ENCODE peak calls at places on chromosomes 2 and 18, in four cellular contexts. C is activated T-cell treated with anti-CD3 and anti-CD28 coated beads, Interleukin-2, amount 50 U/mL, for 4 hours; G is stimulated activated naive CD8-positive, alpha-beta T cell treated with anti-CD3 and anti-CD28 coated beads, Interleukin-15, Interleukin-2, amounts not matched to agents 100 U/mL and 50 U/mL, for 24 hours; B is right cardiac atrium. N is an unnamed sample.

GRCh38 chr2:25279091-25279651 is 62.6 kb downstream of the DNMT3A start:
- ATAC-seq in B (peak; percentile 58), G (no peak), C (no peak), N (no peak)

GRCh38 chr2:46352621-46353020 is 55.4 kb downstream of the EPAS1 start:
- ATAC-seq in B (peak; percentile 54), G (no peak), C (no peak), N (no peak)

GRCh38 chr18:25876334-25876979 is 214.0 kb downstream of the SS18 start:
- ATAC-seq in C (no peak), G (no peak), B (no peak), N (no peak)

GRCh38 chr2:20496942-20497341 is 50.1 kb downstream of the RHOB start:
- ATAC-seq in G (no peak), C (no peak), B (peak; percentile 22), N (no peak)

GRCh38 chr2:9336209-9336533 is 87.2 kb downstream of the ITGB1BP1 start:
- ATAC-seq in B (no peak), G (peak; percentile 59), C (peak; percentile 80), N (peak; percentile 49)

GRCh38 chr18:11047817-11048216 is 101.6 kb downstream of the PIEZO2 start:
- ATAC-seq in G (no peak), C (no peak), B (no peak), N (no peak)

GRCh38 chr2:44528595-44528994 is 166.8 kb downstream of the CAMKMT start:
- ATAC-seq in C (no peak), G (no peak), B (no peak), N (no peak)

GRCh38 chr2:160315337-160315736 is 115.3 kb upstream of the ITGB6 start:
- ATAC-seq in C (no peak), G (no peak), B (no peak), N (no peak)

GRCh38 chr18:74370163-74370562 is 54.5 kb downstream of the C18orf63 start:
- ATAC-seq in G (peak; percentile 35), C (no peak), B (no peak), N (peak; percentile 44)

GRCh38 chr2:239688098-239688497 is 287.3 kb upstream of the HDAC4 start:
- ATAC-seq in C (no peak), B (no peak), G (peak; percentile 26), N (no peak)

GRCh38 chr18:48740846-48741485 is 202.1 kb downstream of the CTIF start:
- ATAC-seq in B (no peak), C (no peak), G (no peak), N (no peak)

GRCh38 chr2:111712940-111713339 is 171.1 kb downstream of the ANAPC1 start:
- ATAC-seq in G (no peak), B (no peak), C (no peak), N (no peak)

GRCh38 chr2:85158559-85159273 is 25.5 kb downstream of the TCF7L1 start:
- ATAC-seq in B (no peak), C (no peak), G (no peak), N (no peak)